ENCODE peak calls at places on chromosomes 11 and 22, in eight cellular contexts. I is NCI-H345, F is T1000, K is NCI-H460, W is Kasumi-1, L is anterior cingulate cortex, P is MCF 10A, Y is ACHN. S is an unnamed sample.

GRCh38 chr11:460331-461199 is 10.5 kb downstream of the PTDSS2 start:
- DNase-seq in Y (no peak), P (no peak), I (no peak), F (no peak), W (no peak), L (no peak), K (peak; percentile 90), S (no peak)

GRCh38 chr22:50562523-50563409 is at the start of gene SYCE3:
- DNase-seq in P (peak; percentile 97), L (peak; percentile 92), K (peak; percentile 92), W (peak; percentile 93), I (peak; percentile 94), F (peak; percentile 86), Y (peak; percentile 92), S (peak; percentile 77)

GRCh38 chr22:42515896-42516295 is 3.7 kb downstream of the RRP7A start:
- DNase-seq in I (no peak), L (no peak), F (no peak), K (no peak), W (no peak), P (no peak), Y (no peak), S (no peak)

GRCh38 chr22:19766506-19767426 is 6.2 kb downstream of the TBX1 start:
- DNase-seq in K (no peak), F (no peak), P (no peak), L (no peak), I (no peak), W (peak; percentile 92), Y (peak; percentile 34), S (no peak)

GRCh38 chr11:47617417-47617809 is 23.2 kb upstream of the C1QTNF4 start:
- DNase-seq in I (no peak), P (peak; percentile 25), F (no peak), Y (no peak), W (no peak), L (no peak), K (no peak), S (no peak)

GRCh38 chr11:134791102-134791501 is 379.1 kb upstream of the B3GAT1 start:
- DNase-seq in I (no peak), W (no peak), F (no peak), K (no peak), P (no peak), L (no peak), Y (no peak), S (no peak)

GRCh38 chr11:46918778-46919513 is 596 bp upstream of the LRP4 start:
- DNase-seq in F (no peak), L (no peak), K (no peak), W (peak; percentile 49), I (no peak), P (no peak), Y (no peak), S (no peak)

GRCh38 chr11:12506502-12506921 is 129.1 kb downstream of the PARVA start:
- DNase-seq in W (no peak), K (no peak), P (no peak), F (no peak), Y (no peak), L (no peak), I (no peak), S (no peak)

GRCh38 chr11:82176945-82177344 is 556.7 kb downstream of the FAM181B start:
- DNase-seq in W (no peak), K (no peak), Y (no peak), P (no peak), F (no peak), I (no peak), L (no peak), S (no peak)

GRCh38 chr22:24435323-24435645 is 7.9 kb downstream of the ADORA2A start:
- DNase-seq in F (no peak), I (no peak), W (peak; percentile 9), Y (no peak), K (no peak), L (no peak), P (no peak), S (no peak)

GRCh38 chr11:73030130-73030529 is 112.0 kb downstream of the FCHSD2 start:
- DNase-seq in W (no peak), I (no peak), Y (no peak), K (no peak), L (no peak), F (no peak), P (no peak), S (no peak)

GRCh38 chr11:134987828-134988227 is 575.8 kb upstream of the B3GAT1 start:
- DNase-seq in W (no peak), L (no peak), F (no peak), Y (no peak), K (no peak), P (no peak), I (no peak), S (no peak)

GRCh38 chr11:7670631-7671030 is 2.7 kb downstream of the CYB5R2 start:
- DNase-seq in P (no peak), Y (no peak), I (no peak), L (no peak), K (no peak), W (no peak), F (no peak), S (no peak)

GRCh38 chr11:75780888-75781287 is 12.3 kb downstream of the DGAT2 start:
- DNase-seq in K (no peak), W (no peak), F (no peak), Y (no peak), P (no peak), I (no peak), L (no peak), S (no peak)

GRCh38 chr11:45647786-45648185 is 17.6 kb downstream of the CHST1 start:
- DNase-seq in L (no peak), Y (no peak), W (no peak), K (no peak), I (no peak), F (no peak), P (no peak), S (no peak)

GRCh38 chr11:90222152-90222458 is 744 bp downstream of the CHORDC1 start:
- DNase-seq in K (no peak), I (no peak), W (no peak), Y (peak; percentile 19), F (no peak), P (no peak), L (no peak), S (no peak)

GRCh38 chr22:42994917-42995562 is 19.9 kb downstream of the PACSIN2 start:
- DNase-seq in K (peak; percentile 49), P (peak; percentile 93), Y (peak; percentile 82), I (no peak), L (peak; percentile 29), F (no peak), W (peak; percentile 91), S (no peak)

GRCh38 chr22:50599816-50600454 is 658 bp upstream of the MAPK8IP2 start:
- DNase-seq in K (no peak), W (peak; percentile 46), Y (peak; percentile 43), L (no peak), P (peak; percentile 9), F (peak; percentile 25), I (no peak), S (no peak)

GRCh38 chr11:62143727-62144126 is 19.9 kb downstream of the INCENP start:
- DNase-seq in Y (no peak), I (no peak), K (no peak), W (no peak), F (no peak), L (no peak), P (no peak), S (no peak)

GRCh38 chr11:8870461-8871282 is 40.3 kb upstream of the AKIP1 start:
- DNase-seq in F (peak; percentile 24), L (peak; percentile 30), P (peak; percentile 59), Y (peak; percentile 60), I (peak; percentile 49), W (no peak), K (peak; percentile 26), S (peak; percentile 43)

GRCh38 chr22:39577361-39577760 is 6.8 kb downstream of the CACNA1I start:
- DNase-seq in K (no peak), Y (no peak), L (no peak), F (no peak), P (no peak), I (no peak), W (no peak), S (no peak)

GRCh38 chr22:19559324-19559811 is 35.2 kb upstream of the CLDN5 start:
- DNase-seq in K (no peak), L (no peak), I (no peak), Y (no peak), P (no peak), F (no peak), W (no peak), S (no peak)

GRCh38 chr11:4607111-4607510 is 920 bp downstream of the TRIM68 start:
- DNase-seq in I (no peak), W (no peak), Y (no peak), L (no peak), F (no peak), K (no peak), P (peak; percentile 14), S (no peak)

GRCh38 chr11:89381094-89381493 is 110.1 kb downstream of the NOX4 start:
- DNase-seq in W (no peak), Y (peak; percentile 72), L (no peak), K (no peak), I (no peak), P (peak; percentile 78), F (no peak), S (peak; percentile 41)

GRCh38 chr11:121119444-121119843 is 18.4 kb downstream of the TECTA start:
- DNase-seq in Y (no peak), F (no peak), I (no peak), W (no peak), K (no peak), L (no peak), P (no peak), S (no peak)

GRCh38 chr11:1729692-1730011 is 20.7 kb downstream of the IFITM10 start:
- DNase-seq in Y (no peak), P (no peak), L (no peak), I (no peak), K (no peak), F (no peak), W (no peak), S (no peak)

GRCh38 chr22:43397766-43398165 is 14.0 kb upstream of the MPPED1 start:
- DNase-seq in K (no peak), L (no peak), I (no peak), Y (no peak), W (no peak), P (no peak), F (no peak), S (no peak)

GRCh38 chr22:47168441-47168840 is 406.0 kb downstream of the TBC1D22A start:
- DNase-seq in L (no peak), I (no peak), W (no peak), Y (no peak), P (no peak), K (no peak), F (no peak), S (no peak)

GRCh38 chr11:16678466-16679116 is 59.9 kb upstream of the C11orf58 start:
- DNase-seq in W (no peak), F (no peak), K (no peak), Y (no peak), I (no peak), L (no peak), P (no peak), S (no peak)